ENCODE peak calls at places on chromosomes 12 and 14, in eight cellular contexts. S is uterus; C is mesenchymal stem cell; A is PC-3; X is CD8-positive, alpha-beta T cell; V is lower lobe of right lung; K is heart left ventricle; W is mammary epithelial cell. H is an unnamed sample.

GRCh38 chr14:106844608-106845285 is 1318.4 kb downstream of the TMEM121 start:
- DNase-seq in C (no peak), V (peak; percentile 89), W (peak; percentile 49), X (peak; percentile 69), A (peak; percentile 51), K (peak; percentile 73), S (peak; percentile 26), H (peak; percentile 6)

GRCh38 chr12:65786041-65786440 is 38.2 kb upstream of the HMGA2 start:
- DNase-seq in K (no peak), C (no peak), V (no peak), X (no peak), W (no peak), A (no peak), S (no peak), H (no peak)

GRCh38 chr12:31897791-31898503 is 61.3 kb upstream of the RESF1 start:
- DNase-seq in S (peak; percentile 16), W (peak; percentile 12), C (peak; percentile 26), V (peak; percentile 55), A (no peak), X (peak; percentile 31), K (peak; percentile 42), H (peak; percentile 21)

GRCh38 chr12:107119091-107119490 is 25.7 kb upstream of the CRY1 start:
- DNase-seq in X (no peak), A (no peak), C (no peak), V (no peak), S (no peak), K (no peak), W (no peak), H (no peak)

GRCh38 chr12:43289412-43289811 is 262.6 kb downstream of the ADAMTS20 start:
- DNase-seq in C (no peak), X (no peak), S (peak; percentile 19), K (no peak), V (no peak), W (no peak), A (no peak), H (no peak)

GRCh38 chr12:94712852-94713545 is 62.6 kb upstream of the TMCC3 start:
- DNase-seq in C (no peak), V (no peak), W (no peak), X (no peak), A (no peak), S (no peak), K (no peak), H (no peak)

GRCh38 chr12:121263206-121263605 is 33.3 kb downstream of the CAMKK2 start:
- DNase-seq in X (no peak), W (no peak), S (no peak), A (no peak), C (no peak), K (no peak), V (no peak), H (no peak)

GRCh38 chr12:104285740-104286537 is 17.6 kb upstream of the EID3 start:
- DNase-seq in S (no peak), A (peak; percentile 94), V (peak; percentile 68), W (peak; percentile 89), K (no peak), X (no peak), C (no peak), H (peak; percentile 77)

GRCh38 chr12:114976361-114976760 is 292.4 kb upstream of the TBX3 start:
- DNase-seq in A (peak; percentile 25), K (no peak), W (no peak), V (no peak), S (no peak), C (no peak), X (no peak), H (no peak)

GRCh38 chr12:131333136-131333535 is 377.8 kb upstream of the SFSWAP start:
- DNase-seq in A (no peak), W (no peak), V (no peak), S (no peak), C (no peak), X (no peak), K (no peak), H (no peak)

GRCh38 chr14:55427439-55427838 is 13.0 kb downstream of the TBPL2 start:
- DNase-seq in V (no peak), S (no peak), C (no peak), X (no peak), W (peak; percentile 89), K (no peak), A (peak; percentile 100), H (no peak)

GRCh38 chr14:23568600-23569310 is 1.2 kb upstream of the AP1G2 start:
- DNase-seq in A (peak; percentile 41), K (peak; percentile 35), C (peak; percentile 24), S (peak; percentile 9), W (no peak), X (no peak), V (no peak), H (no peak)

GRCh38 chr14:36941783-36942521 is 230.5 kb downstream of the SLC25A21 start:
- DNase-seq in X (peak; percentile 25), S (peak; percentile 28), K (peak; percentile 46), V (peak; percentile 68), W (peak; percentile 55), A (peak; percentile 88), C (peak; percentile 62), H (peak; percentile 75)

GRCh38 chr14:61965030-61965745 is 203.0 kb downstream of the SNAPC1 start:
- DNase-seq in W (peak; percentile 94), S (no peak), V (no peak), C (peak; percentile 80), X (no peak), K (no peak), A (peak; percentile 87), H (no peak)

GRCh38 chr12:15546102-15546701 is 223.9 kb downstream of the PTPRO start:
- DNase-seq in V (no peak), K (no peak), A (no peak), C (no peak), W (no peak), S (no peak), X (peak; percentile 36), H (no peak)

GRCh38 chr14:95183082-95183481 is 25.8 kb upstream of the DICER1 start:
- DNase-seq in W (no peak), V (no peak), A (no peak), S (no peak), K (no peak), C (no peak), X (no peak), H (no peak)

GRCh38 chr14:95180966-95181733 is 23.8 kb upstream of the DICER1 start:
- DNase-seq in V (no peak), X (no peak), W (no peak), C (no peak), A (no peak), S (peak; percentile 34), K (no peak), H (no peak)

GRCh38 chr14:95184413-95184790 is 27.1 kb upstream of the DICER1 start:
- DNase-seq in K (peak; percentile 48), W (no peak), A (no peak), X (no peak), S (no peak), V (no peak), C (peak; percentile 13), H (peak; percentile 22)

GRCh38 chr14:95183532-95184412 is 26.4 kb upstream of the DICER1 start:
- DNase-seq in X (no peak), A (no peak), C (peak; percentile 23), V (no peak), S (no peak), K (no peak), W (no peak), H (no peak)

GRCh38 chr14:95182379-95182778 is 25.1 kb upstream of the DICER1 start:
- DNase-seq in S (no peak), A (no peak), C (no peak), V (no peak), K (no peak), X (no peak), W (no peak), H (no peak)
- H3K4me1 ChIP-seq in S (no peaks in the 10 kb centered on the region), A (no peaks in the 10 kb centered on the region), C (peaks cover 6% of the 10 kb centered on the region), V (peaks cover 48% of the 10 kb centered on the region), K (peaks cover 52% of the 10 kb centered on the region), X (no peaks in the 10 kb centered on the region), W (no peaks in the 10 kb centered on the region), H (peaks cover 26% of the 10 kb centered on the region)

GRCh38 chr12:46261658-46262057 is 7.2 kb downstream of the SLC38A1 start:
- DNase-seq in A (peak; percentile 43), X (no peak), K (no peak), C (no peak), V (no peak), S (no peak), W (no peak), H (no peak)

GRCh38 chr12:46259713-46260112 is 9.1 kb downstream of the SLC38A1 start:
- DNase-seq in V (no peak), S (no peak), K (no peak), X (no peak), C (no peak), W (no peak), A (no peak), H (no peak)

GRCh38 chr12:46260913-46261476 is 7.8 kb downstream of the SLC38A1 start:
- DNase-seq in K (no peak), S (no peak), X (no peak), C (no peak), V (no peak), A (peak; percentile 94), W (peak; percentile 86), H (peak; percentile 87)

GRCh38 chr12:46259071-46259470 is 9.8 kb downstream of the SLC38A1 start:
- DNase-seq in A (peak; percentile 42), X (no peak), C (no peak), K (no peak), W (no peak), S (no peak), V (no peak), H (no peak)

GRCh38 chr12:46260153-46260912 is 8.5 kb downstream of the SLC38A1 start:
- DNase-seq in A (peak; percentile 25), C (peak; percentile 38), K (no peak), S (no peak), V (no peak), X (no peak), W (no peak), H (peak; percentile 3)
- H3K4me1 ChIP-seq in A (peaks cover 63% of the 10 kb centered on the region), C (peaks cover 8% of the 10 kb centered on the region), K (peaks cover 11% of the 10 kb centered on the region), S (peaks cover 10% of the 10 kb centered on the region), V (peaks cover 10% of the 10 kb centered on the region), X (peaks cover 94% of the 10 kb centered on the region), W (peaks cover 59% of the 10 kb centered on the region), H (peaks cover 53% of the 10 kb centered on the region)

GRCh38 chr14:99853206-99853605 is 60.0 kb downstream of the EML1 start:
- DNase-seq in V (no peak), C (no peak), X (no peak), S (no peak), W (no peak), A (no peak), K (no peak), H (peak; percentile 31)
- H3K4me1 ChIP-seq in V (no peaks in the 10 kb centered on the region), C (peaks cover 1% of the 10 kb centered on the region), X (no peaks in the 10 kb centered on the region), S (peaks cover 3% of the 10 kb centered on the region), W (no peaks in the 10 kb centered on the region), A (peaks cover 3% of the 10 kb centered on the region), K (peaks cover 6% of the 10 kb centered on the region), H (peaks cover 4% of the 10 kb centered on the region)

GRCh38 chr12:99598785-99599184 is 48.8 kb upstream of the GARIN6 start:
- DNase-seq in S (no peak), C (no peak), A (no peak), V (no peak), X (no peak), W (no peak), K (no peak), H (no peak)

GRCh38 chr12:99596762-99597161 is 50.8 kb upstream of the GARIN6 start:
- DNase-seq in X (no peak), V (no peak), S (no peak), K (no peak), A (no peak), W (no peak), C (no peak), H (no peak)

DNA sequence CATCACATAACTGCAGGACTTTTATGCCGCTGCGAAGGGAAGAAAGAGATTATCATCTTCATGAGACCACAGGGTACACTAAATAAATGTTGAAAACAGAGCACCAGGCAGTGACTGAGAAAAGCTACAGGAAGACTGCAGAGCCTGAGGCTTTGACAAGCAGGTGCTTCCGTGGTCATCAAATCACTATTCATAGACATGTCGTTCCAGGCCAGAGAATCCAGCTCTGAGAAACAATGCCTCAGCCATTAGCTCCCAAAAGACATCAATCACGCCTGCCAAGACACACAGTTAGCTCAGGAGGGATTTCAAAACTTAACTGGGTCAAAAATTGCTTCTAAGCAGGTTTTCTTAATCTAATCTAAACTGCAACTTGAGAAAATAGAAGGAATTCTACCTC is 47.2 kb upstream of the GARIN6 start:
- DNase-seq in X (no peak), S (no peak), W (no peak), K (no peak), A (no peak), V (no peak), C (no peak), H (no peak)
- H3K4me1 ChIP-seq in X (no peaks in the 10 kb centered on the region), S (no peaks in the 10 kb centered on the region), W (no peaks in the 10 kb centered on the region), K (no peaks in the 10 kb centered on the region), A (no peaks in the 10 kb centered on the region), V (no peaks in the 10 kb centered on the region), C (no peaks in the 10 kb centered on the region), H (no peaks in the 10 kb centered on the region)

H was measured in thyroid gland.